ENCODE peak calls at places on chromosomes 7 and 10, in ten cellular contexts. C, Q, X, H, T, O, A, Z, R and I are unnamed samples.

GRCh38 chr7:113945018-113945938 is 26.5 kb upstream of the PPP1R3A start:
- DNase-seq in C (no peak), Q (no peak), X (no peak), H (no peak), T (no peak), O (no peak), A (no peak), Z (no peak), R (no peak), I (no peak)

GRCh38 chr10:1004294-1004693 is 16.1 kb downstream of the GTPBP4 start:
- DNase-seq in C (no peak), Q (no peak), X (no peak), H (no peak), T (no peak), O (no peak), A (no peak), Z (no peak), R (no peak), I (no peak)

GRCh38 chr10:1366811-1367425 is 310.7 kb downstream of the WDR37 start:
- DNase-seq in C (no peak), Q (no peak), X (no peak), H (no peak), T (no peak), O (no peak), A (no peak), Z (peak; percentile 22), R (no peak), I (no peak)

GRCh38 chr7:69817096-69817495 is 218.8 kb downstream of the AUTS2 start:
- DNase-seq in C (no peak), Q (no peak), X (no peak), H (no peak), T (no peak), O (no peak), A (no peak), Z (no peak), R (no peak), I (no peak)

GRCh38 chr10:107487284-107487683 is 322.8 kb upstream of the SORCS1 start:
- DNase-seq in C (no peak), Q (no peak), X (no peak), H (no peak), T (no peak), O (no peak), A (no peak), Z (no peak), R (no peak), I (no peak)

GRCh38 chr7:4830176-4830575 is 31.7 kb downstream of the PAPOLB start:
- DNase-seq in C (peak; percentile 54), Q (peak; percentile 74), X (peak; percentile 9), H (peak; percentile 20), T (peak; percentile 64), O (no peak), A (peak; percentile 89), Z (peak; percentile 63), R (peak; percentile 81), I (peak; percentile 68)

GRCh38 chr7:38700111-38700510 is 68.9 kb upstream of the AMPH start:
- DNase-seq in C (no peak), Q (no peak), X (no peak), H (no peak), T (no peak), O (no peak), A (no peak), Z (no peak), R (no peak), I (no peak)

GRCh38 chr10:115604627-115605026 is 511.5 kb downstream of the ATRNL1 start:
- DNase-seq in C (no peak), Q (no peak), X (no peak), H (no peak), T (no peak), O (no peak), A (no peak), Z (no peak), R (no peak), I (no peak)

GRCh38 chr7:10974717-10975032 is 1.0 kb downstream of the PHF14 start:
- DNase-seq in C (no peak), Q (no peak), X (no peak), H (no peak), T (no peak), O (no peak), A (no peak), Z (no peak), R (no peak), I (no peak)

GRCh38 chr10:3226960-3227724 is 54.6 kb upstream of the PITRM1 start:
- DNase-seq in C (no peak), Q (peak; percentile 60), X (no peak), H (no peak), T (no peak), O (no peak), A (no peak), Z (peak; percentile 75), R (no peak), I (no peak)

GRCh38 chr10:107434201-107434600 is 269.7 kb upstream of the SORCS1 start:
- DNase-seq in C (no peak), Q (no peak), X (no peak), H (no peak), T (no peak), O (no peak), A (no peak), Z (no peak), R (no peak), I (no peak)

GRCh38 chr7:42574693-42575084 is 337.2 kb downstream of the C7orf25 start:
- DNase-seq in C (no peak), Q (no peak), X (no peak), H (no peak), T (no peak), O (no peak), A (peak; percentile 27), Z (no peak), R (no peak), I (no peak)

GRCh38 chr10:122113161-122113944 is 124.4 kb downstream of the TACC2 start:
- DNase-seq in C (no peak), Q (peak; percentile 77), X (no peak), H (peak; percentile 24), T (peak; percentile 79), O (peak; percentile 83), A (peak; percentile 81), Z (peak; percentile 82), R (peak; percentile 85), I (peak; percentile 73)
- H3K4me3 ChIP-seq in C (no peak overlapping the region), Q (peak overlapping the region; percentile 95), X (no peak overlapping the region), H (peak overlapping the region; percentile 78), T (peak overlapping the region; percentile 70), O (peak overlapping the region; percentile 55), A (peak overlapping the region; percentile 68), Z (peak overlapping the region; percentile 63), R (peak overlapping the region; percentile 60), I (peak overlapping the region; percentile 81)

DNA sequence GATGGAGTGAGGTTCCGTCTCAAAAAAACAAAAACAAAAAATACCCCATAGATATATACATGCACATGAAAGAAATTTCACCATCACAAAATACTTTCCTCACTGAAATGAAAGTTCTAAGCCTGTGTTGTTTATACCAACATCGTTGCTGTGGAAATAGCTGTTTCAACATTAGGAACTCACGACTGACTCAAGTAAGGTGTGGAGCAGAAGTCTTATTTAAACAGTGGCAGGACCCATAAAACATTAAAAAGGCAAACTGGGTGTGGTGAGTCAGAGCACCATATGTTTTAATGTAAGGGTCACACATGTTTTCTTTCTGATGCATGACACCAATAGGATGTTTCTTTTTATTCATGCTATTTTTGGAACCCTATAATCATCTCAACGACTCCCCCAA is 48.3 kb downstream of the BAIAP2L1 start:
- DNase-seq in C (no peak), Q (peak; percentile 93), X (no peak), H (peak; percentile 63), T (no peak), O (peak; percentile 17), A (no peak), Z (no peak), R (no peak), I (no peak)
- H3K27ac ChIP-seq in C (no peak overlapping the region), Q (peak overlapping the region; percentile 88), X (no peak overlapping the region), H (peak overlapping the region; percentile 68), T (no peak overlapping the region), O (no peak overlapping the region), A (no peak overlapping the region), Z (peak overlapping the region; percentile 8), R (no peak overlapping the region), I (no peak overlapping the region)

GRCh38 chr7:45573636-45574470 is at the start of gene ADCY1:
- DNase-seq in C (no peak), Q (no peak), X (no peak), H (no peak), T (no peak), O (no peak), A (peak; percentile 83), Z (no peak), R (no peak), I (peak; percentile 38)

GRCh38 chr7:45576249-45576929 is 2.2 kb downstream of the ADCY1 start:
- DNase-seq in C (no peak), Q (no peak), X (no peak), H (no peak), T (peak; percentile 40), O (peak; percentile 24), A (no peak), Z (no peak), R (no peak), I (no peak)

GRCh38 chr7:45578022-45578421 is 3.9 kb downstream of the ADCY1 start:
- DNase-seq in C (no peak), Q (no peak), X (no peak), H (no peak), T (peak; percentile 12), O (no peak), A (no peak), Z (no peak), R (no peak), I (no peak)

GRCh38 chr7:45574521-45575500 is 643 bp downstream of the ADCY1 start:
- DNase-seq in C (no peak), Q (peak; percentile 48), X (no peak), H (no peak), T (no peak), O (no peak), A (peak; percentile 94), Z (no peak), R (peak; percentile 57), I (peak; percentile 35)

DNA sequence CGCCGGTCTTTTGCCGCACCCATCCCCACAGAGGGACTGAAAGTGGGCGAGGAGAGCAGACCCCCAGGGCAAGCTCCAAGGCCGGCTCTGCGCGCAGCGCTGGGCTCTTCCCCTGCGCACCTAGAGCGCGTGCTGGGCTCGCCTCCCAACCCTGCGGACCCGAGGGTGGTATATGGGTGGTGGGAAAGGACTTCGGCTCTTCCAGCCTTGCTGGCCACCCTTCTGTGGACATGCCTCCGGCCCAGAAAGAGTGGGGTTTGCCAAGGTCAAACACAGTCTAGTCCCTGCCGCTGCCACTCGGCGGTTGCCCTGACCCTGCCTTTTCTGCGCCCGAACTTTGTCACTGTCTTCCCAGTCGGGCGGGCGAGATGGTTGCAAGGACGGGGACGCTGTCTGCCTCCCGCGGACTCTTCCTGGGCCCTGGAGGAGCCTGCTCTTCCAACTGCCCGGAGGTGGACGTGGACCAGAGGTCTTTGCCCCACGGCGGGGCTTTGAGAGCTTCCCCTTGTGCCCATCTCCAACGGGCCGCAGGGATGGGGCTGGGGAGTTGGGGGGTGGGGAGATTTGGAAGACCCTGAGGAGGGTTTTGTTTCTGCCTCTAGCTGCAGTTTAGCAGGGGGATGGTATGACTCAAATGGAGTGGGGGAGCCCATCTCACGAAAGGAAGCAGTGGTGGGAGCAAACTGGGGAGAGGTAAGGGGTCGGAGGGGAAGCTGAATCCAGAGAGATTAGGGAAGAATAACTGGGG is 1.5 kb downstream of the ADCY1 start:
- DNase-seq in C (no peak), Q (no peak), X (no peak), H (no peak), T (peak; percentile 50), O (no peak), A (no peak), Z (no peak), R (no peak), I (no peak)
- H3K4me3 ChIP-seq in C (no peak overlapping the region), Q (peak overlapping the region; percentile 48), X (no peak overlapping the region), H (no peak overlapping the region), T (peak overlapping the region; percentile 58), O (peak overlapping the region; percentile 34), A (peak overlapping the region; percentile 90), Z (no peak overlapping the region), R (peak overlapping the region; percentile 86), I (peak overlapping the region; percentile 81)

GRCh38 chr10:67789769-67790168 is 48.2 kb downstream of the DNAJC12 start:
- DNase-seq in C (no peak), Q (no peak), X (no peak), H (no peak), T (no peak), O (no peak), A (no peak), Z (no peak), R (no peak), I (no peak)
- H3K27ac ChIP-seq in C (no peak overlapping the region), Q (peak overlapping the region; percentile 57), X (no peak overlapping the region), H (no peak overlapping the region), T (peak overlapping the region; percentile 48), O (no peak overlapping the region), A (no peak overlapping the region), Z (peak overlapping the region; percentile 27), R (no peak overlapping the region), I (no peak overlapping the region)